ENCODE peak calls at places on chromosomes 5 and 9, in nine cellular contexts. P is AG04450; W is CD8-positive, alpha-beta memory T cell; T is ovary; O is SJSA1; G is heart right ventricle; A is CD4-positive, alpha-beta memory T cell; X is cardiac muscle cell; S is GM23338. B is an unnamed sample.

GRCh38 chr5:141528401-141528984 is 39.6 kb downstream of the PCDHGC5 start:
- DNase-seq in P (no peak), W (no peak), T (no peak), O (no peak), G (peak; percentile 40), A (no peak), X (no peak), S (no peak), B (no peak)

GRCh38 chr9:112782218-112782617 is 31.7 kb downstream of the SNX30 start:
- DNase-seq in P (no peak), W (no peak), T (no peak), O (no peak), G (no peak), A (no peak), X (no peak), S (no peak), B (no peak)

GRCh38 chr5:153783278-153783677 is 255.4 kb downstream of the FAM114A2 start:
- DNase-seq in P (no peak), W (no peak), T (no peak), O (no peak), G (no peak), A (no peak), X (no peak), S (no peak), B (no peak)

GRCh38 chr5:27217160-27217956 is 179.0 kb upstream of the CDH9 start:
- DNase-seq in P (no peak), W (no peak), T (no peak), O (no peak), G (no peak), A (no peak), X (no peak), S (no peak), B (no peak)

GRCh38 chr9:87875839-87876545 is 6.7 kb upstream of the SPATA31E1 start:
- DNase-seq in P (no peak), W (no peak), T (no peak), O (peak; percentile 88), G (no peak), A (no peak), X (no peak), S (no peak), B (no peak)

GRCh38 chr9:89347651-89348050 is 29.4 kb downstream of the SECISBP2 start:
- DNase-seq in P (no peak), W (no peak), T (no peak), O (no peak), G (no peak), A (no peak), X (no peak), S (no peak), B (no peak)

GRCh38 chr9:33180526-33181184 is 13.5 kb upstream of the B4GALT1 start:
- DNase-seq in P (no peak), W (no peak), T (no peak), O (no peak), G (no peak), A (no peak), X (no peak), S (no peak), B (no peak)

GRCh38 chr9:126228779-126229444 is 97.7 kb upstream of the MVB12B start:
- DNase-seq in P (peak; percentile 20), W (peak; percentile 46), T (peak; percentile 82), O (peak; percentile 42), G (peak; percentile 71), A (peak; percentile 47), X (peak; percentile 79), S (peak; percentile 90), B (peak; percentile 57)

GRCh38 chr9:82466616-82467251 is 478.2 kb downstream of the SPATA31D1 start:
- DNase-seq in P (no peak), W (no peak), T (no peak), O (no peak), G (peak; percentile 11), A (no peak), X (peak; percentile 65), S (peak; percentile 88), B (no peak)

GRCh38 chr9:103731541-103731940 is 362.6 kb upstream of the SMC2 start:
- DNase-seq in P (no peak), W (no peak), T (no peak), O (no peak), G (no peak), A (no peak), X (no peak), S (no peak), B (no peak)

GRCh38 chr9:79617395-79617794 is 45.6 kb downstream of the TLE4 start:
- DNase-seq in P (peak; percentile 24), W (no peak), T (peak; percentile 31), O (no peak), G (no peak), A (no peak), X (no peak), S (no peak), B (no peak)

GRCh38 chr5:138752951-138753793 is at the start of gene CTNNA1:
- DNase-seq in P (no peak), W (peak; percentile 33), T (peak; percentile 88), O (peak; percentile 90), G (peak; percentile 88), A (peak; percentile 39), X (peak; percentile 81), S (peak; percentile 92), B (no peak)

GRCh38 chr9:128987800-128988199 is 40.3 kb downstream of the NUP188 start:
- DNase-seq in P (peak; percentile 41), W (no peak), T (no peak), O (no peak), G (no peak), A (no peak), X (no peak), S (no peak), B (no peak)

DNA sequence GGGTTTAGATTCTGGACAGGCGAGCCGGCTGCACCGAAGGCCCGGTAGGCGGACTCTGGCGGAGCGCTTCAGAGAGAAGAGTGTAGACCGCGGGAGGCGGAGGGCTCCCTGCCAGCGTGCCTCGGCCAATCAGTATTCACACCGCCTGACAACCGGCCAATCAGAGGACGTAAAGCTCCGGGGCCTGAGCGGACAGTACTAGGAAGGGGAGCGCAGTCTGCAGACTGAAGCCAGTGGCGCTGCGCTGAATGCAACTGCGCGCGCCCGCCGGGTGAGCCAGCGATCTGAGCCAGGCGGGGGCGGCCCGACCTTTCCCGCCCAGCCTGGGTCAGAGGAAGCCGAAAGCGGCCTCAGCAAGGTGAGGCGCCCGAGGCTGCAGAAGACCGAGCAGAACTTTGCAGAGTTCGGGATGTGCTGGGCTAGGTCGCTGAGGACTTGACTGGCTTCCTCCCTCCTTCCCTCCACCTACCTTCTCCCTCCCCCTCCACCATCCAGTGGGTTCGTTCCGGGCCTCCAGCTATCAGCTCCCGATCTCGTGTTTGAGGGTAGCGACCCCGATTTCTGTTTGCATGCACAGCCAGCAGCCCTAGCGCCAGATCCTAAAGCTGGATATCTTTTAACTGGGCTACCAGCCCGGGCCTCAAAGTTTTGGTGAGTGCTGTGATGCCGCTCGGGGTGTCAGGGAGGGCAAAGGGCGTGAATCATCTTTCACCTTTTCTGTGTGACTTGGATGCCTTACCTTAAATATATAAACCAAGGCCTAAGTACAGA is at the start of gene DMRT2:
- DNase-seq in P (no peak), W (no peak), T (peak; percentile 53), O (no peak), G (peak; percentile 84), A (no peak), X (peak; percentile 93), S (peak; percentile 98), B (no peak)
- H3K27ac ChIP-seq in P (no peak within 1 kb of the TSS), W (no peak within 1 kb of the TSS), T (no peak within 1 kb of the TSS), O (no peak within 1 kb of the TSS), G (no peak within 1 kb of the TSS), A (no peak within 1 kb of the TSS), X (no peak within 1 kb of the TSS), S (no peak within 1 kb of the TSS), B (no peak within 1 kb of the TSS)

GRCh38 chr9:135506327-135507103 is 6.0 kb downstream of the MRPS2 start:
- DNase-seq in P (no peak), W (no peak), T (no peak), O (no peak), G (peak; percentile 8), A (no peak), X (no peak), S (peak; percentile 39), B (no peak)
- H3K4me3 ChIP-seq in P (no peak overlapping the region), W (no peak overlapping the region), T (no peak overlapping the region), O (no peak overlapping the region), G (no peak overlapping the region), A (no peak overlapping the region), X (no peak overlapping the region), S (no peak overlapping the region), B (no peak overlapping the region)

DNA sequence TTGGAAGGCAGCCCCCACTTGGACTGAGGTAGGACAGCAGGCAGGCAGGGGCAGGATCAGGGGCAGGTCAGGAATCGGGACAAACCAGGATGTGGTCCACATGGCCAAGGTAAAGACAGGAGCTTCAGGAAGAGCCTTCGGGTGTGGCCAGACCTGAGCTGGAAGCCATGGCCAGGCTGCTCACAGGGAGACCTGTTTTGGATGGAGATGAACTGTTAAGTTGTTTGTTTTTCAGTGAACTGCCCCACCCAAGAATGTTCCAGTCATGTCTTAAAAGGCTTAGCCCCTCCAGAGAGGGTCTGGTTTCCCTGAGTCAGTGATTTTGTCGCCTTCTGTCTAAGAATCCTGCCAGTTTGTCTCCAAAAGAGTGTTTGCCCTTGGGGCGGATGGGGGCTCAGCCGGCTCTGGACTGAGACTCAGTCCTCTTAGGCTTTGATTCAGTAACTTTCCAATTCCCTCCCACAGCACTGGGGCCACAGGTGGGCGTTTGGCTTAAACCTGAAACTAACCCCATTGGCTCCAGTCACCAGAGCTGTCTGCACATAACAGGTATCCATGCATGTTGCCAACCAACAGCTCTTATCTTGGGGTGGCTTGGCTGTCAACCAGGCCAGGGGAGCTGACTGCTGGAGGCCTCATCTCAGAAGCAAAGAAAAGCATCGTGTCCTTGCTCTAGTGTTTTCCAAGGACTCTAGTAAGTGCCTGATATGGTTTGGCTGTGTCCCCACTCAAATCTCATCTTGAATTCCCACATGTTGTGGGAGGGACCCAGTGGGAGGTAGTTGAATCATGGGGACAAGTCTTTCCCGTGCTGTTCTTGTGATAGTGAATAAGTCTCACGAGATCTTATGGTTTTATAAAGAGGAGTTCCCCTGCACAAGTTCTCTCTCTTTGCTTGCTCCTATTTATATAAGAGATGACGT is 11.3 kb upstream of the ANKH start:
- DNase-seq in P (no peak), W (no peak), T (no peak), O (no peak), G (peak; percentile 46), A (no peak), X (no peak), S (no peak), B (no peak)
- H3K27ac ChIP-seq in P (no peak overlapping the region), W (no peak overlapping the region), T (no peak overlapping the region), O (no peak overlapping the region), G (peak overlapping the region; percentile 6), A (no peak overlapping the region), X (no peak overlapping the region), S (no peak overlapping the region), B (no peak overlapping the region)

GRCh38 chr9:98047002-98047401 is 9.5 kb upstream of the NANS start:
- DNase-seq in P (no peak), W (no peak), T (no peak), O (no peak), G (no peak), A (no peak), X (no peak), S (no peak), B (no peak)

GRCh38 chr9:98043921-98044320 is 12.6 kb upstream of the NANS start:
- DNase-seq in P (no peak), W (no peak), T (no peak), O (no peak), G (no peak), A (no peak), X (no peak), S (no peak), B (no peak)

GRCh38 chr9:98049668-98050067 is 6.9 kb upstream of the NANS start:
- DNase-seq in P (no peak), W (no peak), T (no peak), O (no peak), G (no peak), A (no peak), X (no peak), S (no peak), B (no peak)

GRCh38 chr9:98045234-98046160 is 11.0 kb upstream of the NANS start:
- DNase-seq in P (no peak), W (peak; percentile 68), T (no peak), O (no peak), G (no peak), A (peak; percentile 74), X (no peak), S (no peak), B (peak; percentile 50)

GRCh38 chr9:98046161-98046543 is 10.4 kb upstream of the NANS start:
- DNase-seq in P (no peak), W (no peak), T (no peak), O (no peak), G (no peak), A (no peak), X (no peak), S (no peak), B (no peak)
- H3K4me3 ChIP-seq in P (no peak overlapping the region), W (peak overlapping the region; percentile 47), T (no peak overlapping the region), O (no peak overlapping the region), G (no peak overlapping the region), A (no peak overlapping the region), X (no peak overlapping the region), S (no peak overlapping the region), B (peak overlapping the region; percentile 71)